ENCODE peak calls at places on chromosome 6, in five cellular contexts. N is NCI-H510A treated with DMSO at 0.1 percent for 48 hours; G is NCI-H1105 treated with DMSO at 0.1 percent for 48 hours; C is CD4-positive, alpha-beta T cell; T is GM19239. M is an unnamed sample.

GRCh38 chr6:41273699-41274098 is 12.8 kb downstream of the TREM1 start:
- DNase-seq in N (peak), G (no peak), C (no peak), T (no peak), M (no peak)

GRCh38 chr6:24522090-24522820 is 27.5 kb downstream of the ALDH5A1 start:
- DNase-seq in N (peak), G (peak), C (no peak), T (no peak), M (no peak)

GRCh38 chr6:113856571-113857564 is at the start of gene MARCKS:
- DNase-seq in N (peak), G (peak), C (no peak), T (peak), M (peak)

GRCh38 chr6:23419046-23419445 is 707.0 kb upstream of the NRSN1 start:
- DNase-seq in N (no peak), G (no peak), C (no peak), T (no peak), M (no peak)

GRCh38 chr6:818191-818590 is 125.3 kb upstream of the EXOC2 start:
- DNase-seq in N (no peak), G (no peak), C (no peak), T (no peak), M (no peak)

GRCh38 chr6:37565267-37566208 is 65.8 kb upstream of the CCDC167 start:
- DNase-seq in N (peak), G (peak), C (no peak), T (no peak), M (no peak)

GRCh38 chr6:6968357-6968730 is 139.4 kb upstream of the RREB1 start:
- DNase-seq in N (no peak), G (no peak), C (no peak), T (no peak), M (no peak)

GRCh38 chr6:138157986-138158638 is 3.6 kb upstream of the ARFGEF3 start:
- DNase-seq in N (no peak), G (no peak), C (no peak), T (no peak), M (no peak)

GRCh38 chr6:124007915-124008688 is 204.4 kb downstream of the NKAIN2 start:
- DNase-seq in N (peak), G (no peak), C (no peak), T (no peak), M (no peak)